ENCODE peak calls at places on chromosomes 11 and 22, in ten cellular contexts. A is upper lobe of left lung, X is sigmoid colon, U is prostate gland, D is breast epithelium, B is K562, T is stomach, N is spleen, I is endothelial cell of umbilical vein, J is esophagus muscularis mucosa. F is an unnamed sample.
A peak's percentile ranks its signal among the peaks of the same experiment; 100 is the strongest.

GRCh38 chr11:56948991-56949390 is 39.7 kb upstream of the OR5AK2 start:
- DNase-seq in A (no peak), X (no peak), U (no peak), D (no peak), B (no peak), T (no peak), N (no peak), I (no peak), J (no peak), F (no peak)

GRCh38 chr11:47415949-47416472 is 7.6 kb downstream of the SLC39A13 start:
- DNase-seq in A (peak; percentile 82), X (peak; percentile 94), U (peak; percentile 74), D (peak; percentile 83), B (no peak), T (peak; percentile 78), N (no peak), I (peak; percentile 88), J (peak; percentile 97), F (peak; percentile 49)

GRCh38 chr11:126992065-126992803 is 8.3 kb downstream of the KIRREL3 start:
- DNase-seq in A (no peak), X (no peak), U (no peak), D (no peak), B (no peak), T (no peak), N (no peak), I (no peak), J (no peak), F (no peak)

GRCh38 chr22:20106205-20106848 is 9.6 kb upstream of the RANBP1 start:
- DNase-seq in A (no peak), X (no peak), U (no peak), D (no peak), B (no peak), T (no peak), N (peak; percentile 41), I (no peak), J (no peak), F (no peak)

GRCh38 chr22:38240734-38241252 is 32.0 kb downstream of the TMEM184B start:
- DNase-seq in A (no peak), X (no peak), U (peak; percentile 36), D (peak; percentile 42), B (peak; percentile 43), T (peak; percentile 71), N (no peak), I (peak; percentile 94), J (no peak), F (peak; percentile 69)

GRCh38 chr11:116513894-116514293 is 258.9 kb downstream of the BUD13 start:
- DNase-seq in A (no peak), X (no peak), U (no peak), D (no peak), B (peak; percentile 66), T (no peak), N (no peak), I (peak; percentile 78), J (no peak), F (peak; percentile 46)

GRCh38 chr11:9276571-9276970 is 11.4 kb upstream of the DENND5A start:
- DNase-seq in A (no peak), X (no peak), U (no peak), D (no peak), B (peak; percentile 28), T (no peak), N (no peak), I (no peak), J (no peak), F (no peak)

GRCh38 chr11:15123849-15124248 is 9.1 kb downstream of the INSC start:
- DNase-seq in A (no peak), X (no peak), U (no peak), D (no peak), B (no peak), T (no peak), N (no peak), I (no peak), J (peak; percentile 57), F (peak; percentile 23)

GRCh38 chr11:27254744-27255446 is 108.1 kb downstream of the CCDC34 start:
- DNase-seq in A (no peak), X (no peak), U (no peak), D (no peak), B (no peak), T (no peak), N (no peak), I (no peak), J (no peak), F (no peak)

GRCh38 chr11:66543263-66544107 is 2.4 kb downstream of the ZDHHC24 start:
- DNase-seq in A (peak; percentile 89), X (no peak), U (no peak), D (no peak), B (no peak), T (peak; percentile 47), N (peak; percentile 95), I (peak; percentile 91), J (no peak), F (no peak)

GRCh38 chr11:66542362-66542761 is 3.5 kb downstream of the ZDHHC24 start:
- DNase-seq in A (no peak), X (no peak), U (no peak), D (no peak), B (no peak), T (no peak), N (no peak), I (no peak), J (no peak), F (no peak)

GRCh38 chr11:66539526-66539925 is 6.3 kb downstream of the ZDHHC24 start:
- DNase-seq in A (no peak), X (no peak), U (no peak), D (no peak), B (no peak), T (no peak), N (no peak), I (no peak), J (no peak), F (no peak)

GRCh38 chr11:66545701-66546367 is at the start of gene ZDHHC24:
- DNase-seq in A (peak; percentile 98), X (peak; percentile 99), U (peak; percentile 95), D (peak; percentile 95), B (peak; percentile 99), T (peak; percentile 98), N (peak; percentile 98), I (peak; percentile 99), J (peak; percentile 98), F (peak; percentile 90)

GRCh38 chr11:66541892-66542291 is 4.0 kb downstream of the ZDHHC24 start:
- DNase-seq in A (no peak), X (no peak), U (no peak), D (no peak), B (no peak), T (no peak), N (no peak), I (no peak), J (no peak), F (no peak)
- TF ChIP-seq POLR2A in A (no peak), X (no peak), U (no peak), D (no peak), B (no peak), T (no peak), N (no peak), I (no peak), J (no peak), F (no peak)

GRCh38 chr11:2677127-2677526 is 22.7 kb downstream of the KCNQ1OT1 start:
- DNase-seq in A (no peak), X (no peak), U (no peak), D (no peak), B (no peak), T (no peak), N (no peak), I (no peak), J (no peak), F (no peak)

GRCh38 chr11:2675540-2675939 is 24.3 kb downstream of the KCNQ1OT1 start:
- DNase-seq in A (no peak), X (peak; percentile 77), U (no peak), D (no peak), B (no peak), T (no peak), N (peak; percentile 64), I (no peak), J (no peak), F (no peak)

GRCh38 chr11:2679011-2679676 is 20.6 kb downstream of the KCNQ1OT1 start:
- DNase-seq in A (no peak), X (no peak), U (no peak), D (no peak), B (no peak), T (no peak), N (no peak), I (no peak), J (no peak), F (no peak)

GRCh38 chr11:2681408-2682145 is 18.2 kb downstream of the KCNQ1OT1 start:
- DNase-seq in A (no peak), X (peak; percentile 13), U (no peak), D (no peak), B (peak; percentile 41), T (no peak), N (peak; percentile 61), I (no peak), J (no peak), F (no peak)

DNA sequence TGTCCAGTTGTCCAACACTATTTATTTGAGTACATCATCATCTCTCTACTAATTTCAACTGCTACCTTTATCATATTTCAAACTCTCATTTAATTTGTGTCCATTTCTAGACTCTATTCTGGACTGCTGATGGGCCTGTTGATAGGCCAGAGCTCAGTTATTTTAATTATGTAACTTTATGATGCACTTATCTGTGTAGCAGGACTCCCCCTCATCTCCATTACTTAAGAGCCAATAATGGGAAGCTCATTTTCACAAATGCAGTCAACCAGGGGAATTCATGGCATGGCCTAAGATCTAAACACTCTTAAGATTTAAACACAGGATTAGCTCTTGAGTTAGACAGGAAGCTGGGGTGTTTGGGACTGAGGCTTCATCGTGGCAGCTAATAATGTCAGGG is 21.4 kb downstream of the KCNQ1OT1 start:
- DNase-seq in A (no peak), X (no peak), U (no peak), D (no peak), B (no peak), T (no peak), N (no peak), I (no peak), J (no peak), F (no peak)
- H3K4me1 ChIP-seq in A (peaks cover 13% of the 10 kb centered on the region), X (peaks cover 30% of the 10 kb centered on the region), U (no peaks in the 10 kb centered on the region), D (peaks cover 8% of the 10 kb centered on the region), B (peaks cover 11% of the 10 kb centered on the region), T (peaks cover 46% of the 10 kb centered on the region), N (no peaks in the 10 kb centered on the region), I (no peaks in the 10 kb centered on the region), J (peaks cover 30% of the 10 kb centered on the region), F (no peaks in the 10 kb centered on the region)

DNA sequence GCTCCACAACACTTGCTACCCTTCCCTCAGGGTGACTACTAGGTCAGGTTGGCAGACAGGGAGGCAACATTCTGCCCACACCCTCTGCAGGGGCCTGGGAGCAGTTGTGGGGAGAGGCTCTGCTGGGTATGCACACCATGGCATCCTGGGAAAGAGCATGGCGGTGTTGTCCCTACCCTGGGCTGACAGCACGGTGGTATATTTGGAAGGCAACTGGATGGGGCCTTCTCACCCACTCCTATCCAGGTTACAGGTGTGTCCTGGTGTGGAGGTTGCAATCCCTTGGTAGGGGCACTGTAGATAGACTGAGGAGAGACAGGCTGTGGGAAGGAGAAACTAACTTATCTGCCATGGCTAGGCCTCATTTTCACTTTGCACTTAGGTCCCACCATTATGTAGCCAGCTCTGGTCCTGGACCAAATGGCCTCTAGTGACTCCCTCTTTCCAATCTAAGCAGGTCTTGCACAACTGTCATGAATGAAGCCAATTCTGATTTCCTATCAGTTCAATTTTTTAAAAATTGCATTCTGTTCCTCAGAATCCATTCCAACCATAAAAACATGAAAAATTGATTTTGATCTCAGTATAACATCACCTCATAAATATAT is 54.0 kb upstream of the CD44 start:
- DNase-seq in A (no peak), X (no peak), U (no peak), D (no peak), B (no peak), T (no peak), N (no peak), I (no peak), J (no peak), F (no peak)
- TF ChIP-seq POLR2AphosphoS5 in A (no peak), X (no peak), U (no peak), D (no peak), B (no peak), T (no peak), N (no peak), I (no peak), J (no peak), F (no peak)

GRCh38 chr22:50523806-50524663 is 1.4 kb downstream of the SCO2 start:
- DNase-seq in A (peak; percentile 85), X (peak; percentile 69), U (no peak), D (no peak), B (no peak), T (no peak), N (no peak), I (no peak), J (no peak), F (no peak)
- TF ChIP-seq POLR2A in A (no peak), X (no peak), U (no peak), D (no peak), B (peak; percentile 6), T (no peak), N (no peak), I (no peak), J (no peak), F (no peak)